ENCODE peak calls at places on chromosomes 4 and X, in five cellular contexts. One of them, this sample, is unnamed.

GRCh38 chrX:78019586-78020483 is 50.4 kb upstream of the PGAM4 start:
- DNase-seq in left lung: no peak
- DNase-seq in pancreas: no peak
- DNase-seq in testis: no peak
- DNase-seq in A549: no peak
- DNase-seq in this sample: no peak

GRCh38 chr4:77172336-77172735 is 15.3 kb downstream of the CCNG2 start:
- DNase-seq in testis: no peak
- DNase-seq in left lung: no peak
- DNase-seq in A549: no peak
- DNase-seq in pancreas: no peak
- DNase-seq in this sample: no peak

GRCh38 chr4:92387459-92388069 is 83.8 kb downstream of the GRID2 start:
- DNase-seq in left lung: no peak
- DNase-seq in pancreas: no peak
- DNase-seq in A549: peak; percentile 6
- DNase-seq in testis: peak; percentile 17
- DNase-seq in this sample: no peak

GRCh38 chr4:185708348-185708747 is 103.6 kb downstream of the SORBS2 start:
- DNase-seq in left lung: no peak
- DNase-seq in testis: no peak
- DNase-seq in pancreas: no peak
- DNase-seq in A549: no peak
- DNase-seq in this sample: no peak

GRCh38 chrX:72305286-72306084 is at the start of gene CITED1:
- DNase-seq in testis: peak; percentile 76
- DNase-seq in pancreas: no peak
- DNase-seq in A549: peak; percentile 15
- DNase-seq in left lung: peak; percentile 53
- DNase-seq in this sample: no peak

GRCh38 chrX:103628386-103629290 is at the start of gene TCEAL1:
- DNase-seq in pancreas: peak; percentile 61
- DNase-seq in testis: peak; percentile 86
- DNase-seq in left lung: peak; percentile 85
- DNase-seq in A549: no peak
- DNase-seq in this sample: peak; percentile 65

GRCh38 chrX:102832661-102833060 is 104.4 kb upstream of the RAB40AL start:
- DNase-seq in left lung: no peak
- DNase-seq in A549: peak; percentile 33
- DNase-seq in testis: no peak
- DNase-seq in pancreas: no peak
- DNase-seq in this sample: no peak

GRCh38 chrX:15471016-15471415 is 22.1 kb downstream of the PIR start:
- DNase-seq in left lung: no peak
- DNase-seq in pancreas: peak; percentile 36
- DNase-seq in A549: peak; percentile 19
- DNase-seq in testis: peak; percentile 69
- DNase-seq in this sample: peak; percentile 66

GRCh38 chr4:7293703-7294102 is 101.4 kb downstream of the SORCS2 start:
- DNase-seq in testis: no peak
- DNase-seq in pancreas: no peak
- DNase-seq in A549: no peak
- DNase-seq in left lung: peak; percentile 9
- DNase-seq in this sample: no peak

GRCh38 chr4:157898836-157899605 is 273.8 kb downstream of the GASK1B start:
- DNase-seq in left lung: no peak
- DNase-seq in testis: no peak
- DNase-seq in pancreas: no peak
- DNase-seq in A549: no peak
- DNase-seq in this sample: no peak

DNA sequence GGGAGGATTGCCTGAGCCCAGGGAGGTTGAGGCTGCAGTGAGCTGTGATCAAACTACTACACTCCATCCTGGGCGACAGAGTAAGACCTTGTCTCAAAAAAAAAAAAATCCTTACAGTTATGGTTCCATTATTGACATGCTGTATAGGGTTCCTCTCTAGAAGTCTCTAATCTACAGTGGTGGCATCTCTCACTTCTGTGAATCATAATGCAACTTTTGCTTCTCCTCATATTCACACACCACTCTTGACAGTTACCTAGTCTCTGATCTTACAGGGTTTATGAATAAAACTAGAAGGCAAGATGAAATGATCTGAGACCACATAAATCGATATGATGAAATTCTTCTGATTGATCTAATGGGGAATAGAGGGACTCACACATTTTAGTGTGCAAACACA is 40.6 kb downstream of the DOCK11 start:
- DNase-seq in testis: no peak
- DNase-seq in left lung: no peak
- DNase-seq in pancreas: no peak
- DNase-seq in A549: no peak
- DNase-seq in this sample: no peak
- H3K4me1 ChIP-seq in testis: peaks cover 3% of the 10 kb centered on the region
- H3K4me1 ChIP-seq in left lung: peaks cover 5% of the 10 kb centered on the region
- H3K4me1 ChIP-seq in pancreas: no peaks in the 10 kb centered on the region
- H3K4me1 ChIP-seq in A549: peaks cover 20% of the 10 kb centered on the region
- H3K4me1 ChIP-seq in this sample: no peaks in the 10 kb centered on the region

GRCh38 chr4:87122252-87122651 is 98.2 kb downstream of the KLHL8 start:
- DNase-seq in A549: no peak
- DNase-seq in pancreas: no peak
- DNase-seq in testis: no peak
- DNase-seq in left lung: peak; percentile 51
- DNase-seq in this sample: no peak
- H3K4me3 ChIP-seq in A549: no peak overlapping the region
- H3K4me3 ChIP-seq in pancreas: no peak overlapping the region
- H3K4me3 ChIP-seq in testis: no peak overlapping the region
- H3K4me3 ChIP-seq in left lung: no peak overlapping the region
- H3K4me3 ChIP-seq in this sample: no peak overlapping the region

GRCh38 chr4:81921757-81922159 is 450.1 kb upstream of the RASGEF1B start:
- DNase-seq in left lung: no peak
- DNase-seq in testis: no peak
- DNase-seq in A549: no peak
- DNase-seq in pancreas: no peak
- DNase-seq in this sample: no peak

GRCh38 chr4:81919238-81919637 is 447.5 kb upstream of the RASGEF1B start:
- DNase-seq in left lung: no peak
- DNase-seq in testis: no peak
- DNase-seq in pancreas: no peak
- DNase-seq in A549: peak; percentile 2
- DNase-seq in this sample: no peak

GRCh38 chr4:81919810-81920209 is 448.1 kb upstream of the RASGEF1B start:
- DNase-seq in pancreas: no peak
- DNase-seq in A549: no peak
- DNase-seq in left lung: no peak
- DNase-seq in testis: no peak
- DNase-seq in this sample: no peak

GRCh38 chr4:81922271-81922775 is 450.6 kb upstream of the RASGEF1B start:
- DNase-seq in pancreas: no peak
- DNase-seq in testis: no peak
- DNase-seq in left lung: no peak
- DNase-seq in A549: no peak
- DNase-seq in this sample: no peak

DNA sequence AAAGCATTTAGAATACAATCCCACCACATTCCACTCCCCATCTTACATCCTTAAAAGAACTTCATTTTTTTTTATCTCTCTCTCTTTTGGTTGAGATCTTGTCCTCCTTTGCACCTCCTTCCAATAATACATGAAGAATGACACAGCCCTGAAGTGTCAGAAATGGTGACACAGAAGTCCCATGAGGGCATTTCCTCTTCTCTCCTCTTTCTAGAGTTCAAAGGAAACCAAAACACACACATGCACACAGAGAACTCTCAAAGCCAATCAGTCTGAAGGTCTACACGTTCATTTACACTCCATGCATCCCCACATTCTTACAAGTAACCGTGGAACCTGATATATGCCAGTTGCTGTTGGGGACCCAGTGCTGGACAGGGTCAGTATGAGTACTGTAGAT is 450.7 kb downstream of the HNRNPD start:
- DNase-seq in left lung: no peak
- DNase-seq in A549: no peak
- DNase-seq in testis: no peak
- DNase-seq in pancreas: no peak
- DNase-seq in this sample: no peak
- H3K4me1 ChIP-seq in left lung: no peaks in the 10 kb centered on the region
- H3K4me1 ChIP-seq in A549: no peaks in the 10 kb centered on the region
- H3K4me1 ChIP-seq in testis: no peaks in the 10 kb centered on the region
- H3K4me1 ChIP-seq in pancreas: no peaks in the 10 kb centered on the region
- H3K4me1 ChIP-seq in this sample: no peaks in the 10 kb centered on the region

GRCh38 chr4:87527446-87528240 is 1.5 kb downstream of the SPARCL1 start:
- DNase-seq in pancreas: no peak
- DNase-seq in left lung: no peak
- DNase-seq in A549: no peak
- DNase-seq in testis: peak; percentile 42
- DNase-seq in this sample: peak; percentile 50

GRCh38 chr4:87532109-87532508 is 2.9 kb upstream of the SPARCL1 start:
- DNase-seq in pancreas: no peak
- DNase-seq in left lung: no peak
- DNase-seq in testis: no peak
- DNase-seq in A549: no peak
- DNase-seq in this sample: no peak

GRCh38 chr4:87525636-87526035 is 3.5 kb downstream of the SPARCL1 start:
- DNase-seq in A549: no peak
- DNase-seq in testis: no peak
- DNase-seq in left lung: no peak
- DNase-seq in pancreas: no peak
- DNase-seq in this sample: peak; percentile 71

GRCh38 chr4:87530868-87531267 is 1.7 kb upstream of the SPARCL1 start:
- DNase-seq in left lung: no peak
- DNase-seq in A549: no peak
- DNase-seq in testis: peak; percentile 81
- DNase-seq in pancreas: no peak
- DNase-seq in this sample: peak; percentile 96

DNA sequence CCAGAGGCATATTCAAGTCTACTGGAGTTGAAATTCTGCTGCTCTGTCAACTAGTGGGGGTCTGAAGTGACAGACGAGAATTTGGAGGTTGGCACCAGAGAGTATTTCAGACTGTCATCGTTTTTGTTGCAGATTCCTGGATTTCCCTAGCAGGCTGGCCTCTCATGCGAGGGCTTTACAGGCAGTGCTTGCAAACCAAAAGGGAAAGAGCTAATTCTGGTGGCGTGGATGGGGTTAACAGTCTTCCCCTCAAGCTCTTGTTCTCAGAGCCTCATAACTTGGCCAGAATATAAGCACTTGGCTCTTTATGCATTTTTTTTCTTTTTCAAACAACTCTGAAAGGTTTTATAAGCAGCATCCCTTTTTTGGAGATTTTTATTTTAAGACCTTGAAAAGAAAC is at the start of gene SPARCL1:
- DNase-seq in left lung: no peak
- DNase-seq in A549: no peak
- DNase-seq in testis: peak; percentile 62
- DNase-seq in pancreas: no peak
- DNase-seq in this sample: peak; percentile 57
- H3K4me3 ChIP-seq in left lung: peak within 1 kb of the TSS; percentile 30
- H3K4me3 ChIP-seq in A549: no peak within 1 kb of the TSS
- H3K4me3 ChIP-seq in testis: peak within 1 kb of the TSS; percentile 47
- H3K4me3 ChIP-seq in pancreas: peak within 1 kb of the TSS; percentile 0
- H3K4me3 ChIP-seq in this sample: peak within 1 kb of the TSS; percentile 51